ENCODE peak calls at places on chromosomes 1 and 21, in eight cellular contexts. One of them, this sample, is unnamed.

GRCh38 chr1:171803056-171803455 is 21.6 kb downstream of the METTL13 start:
- DNase-seq in BE2C: no peak
- DNase-seq in MCF 10A: peak
- DNase-seq in astrocyte of the spinal cord: no peak
- DNase-seq in fibroblast of lung: no peak
- DNase-seq in progenitor cell of endocrine pancreas: no peak
- DNase-seq in uterus: no peak
- DNase-seq in AG09319: peak
- DNase-seq in this sample: no peak

GRCh38 chr1:6222644-6223043 is 13.1 kb downstream of the ICMT start:
- DNase-seq in BE2C: no peak
- DNase-seq in MCF 10A: peak
- DNase-seq in astrocyte of the spinal cord: no peak
- DNase-seq in fibroblast of lung: peak
- DNase-seq in progenitor cell of endocrine pancreas: no peak
- DNase-seq in uterus: no peak
- DNase-seq in AG09319: no peak
- DNase-seq in this sample: no peak

GRCh38 chr1:189619682-189620332 is 857.9 kb downstream of the BRINP3 start:
- DNase-seq in BE2C: peak
- DNase-seq in MCF 10A: peak
- DNase-seq in astrocyte of the spinal cord: peak
- DNase-seq in fibroblast of lung: peak
- DNase-seq in progenitor cell of endocrine pancreas: no peak
- DNase-seq in uterus: no peak
- DNase-seq in AG09319: no peak
- DNase-seq in this sample: no peak

GRCh38 chr1:197998110-197998509 is 80.9 kb downstream of the LHX9 start:
- DNase-seq in BE2C: no peak
- DNase-seq in MCF 10A: no peak
- DNase-seq in astrocyte of the spinal cord: no peak
- DNase-seq in fibroblast of lung: no peak
- DNase-seq in progenitor cell of endocrine pancreas: no peak
- DNase-seq in uterus: no peak
- DNase-seq in AG09319: no peak
- DNase-seq in this sample: no peak

GRCh38 chr1:109149874-109150601 is 36.1 kb downstream of the ELAPOR1 start:
- DNase-seq in BE2C: no peak
- DNase-seq in MCF 10A: no peak
- DNase-seq in astrocyte of the spinal cord: no peak
- DNase-seq in fibroblast of lung: no peak
- DNase-seq in progenitor cell of endocrine pancreas: no peak
- DNase-seq in uterus: no peak
- DNase-seq in AG09319: no peak
- DNase-seq in this sample: no peak

GRCh38 chr1:37481289-37482003 is 7.1 kb downstream of the ZC3H12A start:
- DNase-seq in BE2C: no peak
- DNase-seq in MCF 10A: peak
- DNase-seq in astrocyte of the spinal cord: no peak
- DNase-seq in fibroblast of lung: no peak
- DNase-seq in progenitor cell of endocrine pancreas: no peak
- DNase-seq in uterus: no peak
- DNase-seq in AG09319: no peak
- DNase-seq in this sample: no peak

GRCh38 chr1:145706282-145706681 is 886 bp downstream of the PDZK1 start:
- DNase-seq in BE2C: no peak
- DNase-seq in MCF 10A: peak
- DNase-seq in astrocyte of the spinal cord: no peak
- DNase-seq in fibroblast of lung: peak
- DNase-seq in progenitor cell of endocrine pancreas: no peak
- DNase-seq in uterus: no peak
- DNase-seq in AG09319: no peak
- DNase-seq in this sample: no peak

GRCh38 chr1:209268479-209268878 is 315.0 kb upstream of the CAMK1G start:
- DNase-seq in BE2C: no peak
- DNase-seq in MCF 10A: no peak
- DNase-seq in astrocyte of the spinal cord: no peak
- DNase-seq in fibroblast of lung: no peak
- DNase-seq in progenitor cell of endocrine pancreas: no peak
- DNase-seq in uterus: no peak
- DNase-seq in AG09319: no peak
- DNase-seq in this sample: no peak

GRCh38 chr1:200316148-200316803 is 93.6 kb downstream of the ZNF281 start:
- DNase-seq in BE2C: no peak
- DNase-seq in MCF 10A: no peak
- DNase-seq in astrocyte of the spinal cord: no peak
- DNase-seq in fibroblast of lung: no peak
- DNase-seq in progenitor cell of endocrine pancreas: no peak
- DNase-seq in uterus: no peak
- DNase-seq in AG09319: no peak
- DNase-seq in this sample: peak

GRCh38 chr1:1780598-1781525 is 2.6 kb upstream of the NADK start:
- DNase-seq in BE2C: peak
- DNase-seq in MCF 10A: no peak
- DNase-seq in astrocyte of the spinal cord: no peak
- DNase-seq in fibroblast of lung: no peak
- DNase-seq in progenitor cell of endocrine pancreas: no peak
- DNase-seq in uterus: no peak
- DNase-seq in AG09319: no peak
- DNase-seq in this sample: no peak

GRCh38 chr1:107480548-107480947 is 339.7 kb downstream of the NTNG1 start:
- DNase-seq in BE2C: peak
- DNase-seq in MCF 10A: no peak
- DNase-seq in astrocyte of the spinal cord: peak
- DNase-seq in fibroblast of lung: peak
- DNase-seq in progenitor cell of endocrine pancreas: no peak
- DNase-seq in uterus: peak
- DNase-seq in AG09319: no peak
- DNase-seq in this sample: peak

GRCh38 chr1:1183221-1183747 is 9.6 kb downstream of the TTLL10 start:
- DNase-seq in BE2C: peak
- DNase-seq in MCF 10A: no peak
- DNase-seq in astrocyte of the spinal cord: no peak
- DNase-seq in fibroblast of lung: no peak
- DNase-seq in progenitor cell of endocrine pancreas: no peak
- DNase-seq in uterus: no peak
- DNase-seq in AG09319: no peak
- DNase-seq in this sample: peak

GRCh38 chr1:218485241-218485928 is 140.2 kb downstream of the TGFB2 start:
- DNase-seq in BE2C: no peak
- DNase-seq in MCF 10A: no peak
- DNase-seq in astrocyte of the spinal cord: no peak
- DNase-seq in fibroblast of lung: peak
- DNase-seq in progenitor cell of endocrine pancreas: no peak
- DNase-seq in uterus: no peak
- DNase-seq in AG09319: no peak
- DNase-seq in this sample: no peak

GRCh38 chr1:107404756-107405155 is 263.9 kb downstream of the NTNG1 start:
- DNase-seq in BE2C: no peak
- DNase-seq in MCF 10A: peak
- DNase-seq in astrocyte of the spinal cord: peak
- DNase-seq in fibroblast of lung: peak
- DNase-seq in progenitor cell of endocrine pancreas: no peak
- DNase-seq in uterus: no peak
- DNase-seq in AG09319: no peak
- DNase-seq in this sample: no peak

GRCh38 chr1:52531473-52531872 is 21.4 kb downstream of the TUT4 start:
- DNase-seq in BE2C: no peak
- DNase-seq in MCF 10A: no peak
- DNase-seq in astrocyte of the spinal cord: no peak
- DNase-seq in fibroblast of lung: no peak
- DNase-seq in progenitor cell of endocrine pancreas: no peak
- DNase-seq in uterus: no peak
- DNase-seq in AG09319: no peak
- DNase-seq in this sample: no peak

GRCh38 chr1:55216078-55216477 is 914 bp upstream of the USP24 start:
- DNase-seq in BE2C: no peak
- DNase-seq in MCF 10A: no peak
- DNase-seq in astrocyte of the spinal cord: no peak
- DNase-seq in fibroblast of lung: no peak
- DNase-seq in progenitor cell of endocrine pancreas: no peak
- DNase-seq in uterus: no peak
- DNase-seq in AG09319: no peak
- DNase-seq in this sample: no peak

GRCh38 chr1:210072891-210073509 is 135.0 kb downstream of the SYT14 start:
- DNase-seq in BE2C: no peak
- DNase-seq in MCF 10A: no peak
- DNase-seq in astrocyte of the spinal cord: no peak
- DNase-seq in fibroblast of lung: no peak
- DNase-seq in progenitor cell of endocrine pancreas: no peak
- DNase-seq in uterus: no peak
- DNase-seq in AG09319: no peak
- DNase-seq in this sample: no peak

GRCh38 chr1:2155788-2156187 is 38.8 kb downstream of the FAAP20 start:
- DNase-seq in BE2C: no peak
- DNase-seq in MCF 10A: no peak
- DNase-seq in astrocyte of the spinal cord: no peak
- DNase-seq in fibroblast of lung: no peak
- DNase-seq in progenitor cell of endocrine pancreas: no peak
- DNase-seq in uterus: no peak
- DNase-seq in AG09319: no peak
- DNase-seq in this sample: no peak

GRCh38 chr1:228546541-228547463 is 59.6 kb downstream of the RNF187 start:
- DNase-seq in BE2C: no peak
- DNase-seq in MCF 10A: no peak
- DNase-seq in astrocyte of the spinal cord: no peak
- DNase-seq in fibroblast of lung: no peak
- DNase-seq in progenitor cell of endocrine pancreas: no peak
- DNase-seq in uterus: no peak
- DNase-seq in AG09319: no peak
- DNase-seq in this sample: no peak

GRCh38 chr1:166933137-166933536 is 42.2 kb downstream of the ILDR2 start:
- DNase-seq in BE2C: no peak
- DNase-seq in MCF 10A: no peak
- DNase-seq in astrocyte of the spinal cord: no peak
- DNase-seq in fibroblast of lung: no peak
- DNase-seq in progenitor cell of endocrine pancreas: no peak
- DNase-seq in uterus: no peak
- DNase-seq in AG09319: no peak
- DNase-seq in this sample: no peak

GRCh38 chr1:111197598-111198289 is 2.7 kb downstream of the DENND2D start:
- DNase-seq in BE2C: peak
- DNase-seq in MCF 10A: peak
- DNase-seq in astrocyte of the spinal cord: no peak
- DNase-seq in fibroblast of lung: peak
- DNase-seq in progenitor cell of endocrine pancreas: no peak
- DNase-seq in uterus: no peak
- DNase-seq in AG09319: no peak
- DNase-seq in this sample: peak

GRCh38 chr1:14970799-14971141 is 182.8 kb upstream of the TMEM51 start:
- DNase-seq in BE2C: no peak
- DNase-seq in MCF 10A: no peak
- DNase-seq in astrocyte of the spinal cord: no peak
- DNase-seq in fibroblast of lung: peak
- DNase-seq in progenitor cell of endocrine pancreas: no peak
- DNase-seq in uterus: no peak
- DNase-seq in AG09319: no peak
- DNase-seq in this sample: no peak
- TF ChIP-seq CTCF in BE2C: no peak
- TF ChIP-seq CTCF in MCF 10A: no peak
- TF ChIP-seq CTCF in astrocyte of the spinal cord: no peak
- TF ChIP-seq CTCF in fibroblast of lung: no peak
- TF ChIP-seq CTCF in progenitor cell of endocrine pancreas: no peak
- TF ChIP-seq CTCF in uterus: no peak
- TF ChIP-seq CTCF in AG09319: no peak
- TF ChIP-seq CTCF in this sample: no peak

GRCh38 chr1:203733009-203733863 is 31.7 kb upstream of the LAX1 start:
- DNase-seq in BE2C: no peak
- DNase-seq in MCF 10A: no peak
- DNase-seq in astrocyte of the spinal cord: no peak
- DNase-seq in fibroblast of lung: no peak
- DNase-seq in progenitor cell of endocrine pancreas: no peak
- DNase-seq in uterus: no peak
- DNase-seq in AG09319: no peak
- DNase-seq in this sample: no peak
- TF ChIP-seq CTCF in BE2C: no peak
- TF ChIP-seq CTCF in MCF 10A: no peak
- TF ChIP-seq CTCF in astrocyte of the spinal cord: no peak
- TF ChIP-seq CTCF in fibroblast of lung: no peak
- TF ChIP-seq CTCF in progenitor cell of endocrine pancreas: no peak
- TF ChIP-seq CTCF in uterus: no peak
- TF ChIP-seq CTCF in AG09319: no peak
- TF ChIP-seq CTCF in this sample: no peak

GRCh38 chr21:39180429-39181019 is 2.7 kb downstream of the PSMG1 start:
- DNase-seq in BE2C: no peak
- DNase-seq in MCF 10A: peak
- DNase-seq in astrocyte of the spinal cord: no peak
- DNase-seq in fibroblast of lung: no peak
- DNase-seq in progenitor cell of endocrine pancreas: no peak
- DNase-seq in uterus: no peak
- DNase-seq in AG09319: no peak
- DNase-seq in this sample: no peak
- TF ChIP-seq CTCF in BE2C: no peak
- TF ChIP-seq CTCF in MCF 10A: peak
- TF ChIP-seq CTCF in astrocyte of the spinal cord: peak
- TF ChIP-seq CTCF in fibroblast of lung: no peak
- TF ChIP-seq CTCF in progenitor cell of endocrine pancreas: peak
- TF ChIP-seq CTCF in uterus: no peak
- TF ChIP-seq CTCF in AG09319: no peak
- TF ChIP-seq CTCF in this sample: no peak

GRCh38 chr1:156444407-156445001 is 56.1 kb downstream of the MEF2D start:
- DNase-seq in BE2C: peak
- DNase-seq in MCF 10A: peak
- DNase-seq in astrocyte of the spinal cord: no peak
- DNase-seq in fibroblast of lung: peak
- DNase-seq in progenitor cell of endocrine pancreas: no peak
- DNase-seq in uterus: no peak
- DNase-seq in AG09319: no peak
- DNase-seq in this sample: peak
- TF ChIP-seq CTCF in BE2C: peak
- TF ChIP-seq CTCF in MCF 10A: peak
- TF ChIP-seq CTCF in astrocyte of the spinal cord: peak
- TF ChIP-seq CTCF in fibroblast of lung: peak
- TF ChIP-seq CTCF in progenitor cell of endocrine pancreas: peak
- TF ChIP-seq CTCF in uterus: no peak
- TF ChIP-seq CTCF in AG09319: peak
- TF ChIP-seq CTCF in this sample: peak

DNA sequence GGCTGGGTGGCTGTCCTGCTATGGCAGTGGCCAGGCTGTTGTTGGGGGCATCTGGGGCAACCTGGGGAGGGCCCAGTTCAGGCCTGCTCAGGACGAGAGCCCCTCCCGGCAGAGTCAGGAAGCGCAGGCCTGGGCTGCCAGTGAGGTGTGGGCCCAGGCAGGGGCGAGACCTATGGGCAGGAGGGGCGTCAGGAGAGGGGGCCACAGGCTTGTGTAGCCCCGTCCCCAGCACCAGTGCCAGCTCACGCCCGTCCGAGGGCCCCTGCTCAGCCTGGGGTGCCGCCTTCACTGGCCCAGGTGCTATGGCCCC is 28.1 kb downstream of the ARHGEF16 start:
- DNase-seq in BE2C: no peak
- DNase-seq in MCF 10A: no peak
- DNase-seq in astrocyte of the spinal cord: no peak
- DNase-seq in fibroblast of lung: no peak
- DNase-seq in progenitor cell of endocrine pancreas: no peak
- DNase-seq in uterus: no peak
- DNase-seq in AG09319: no peak
- DNase-seq in this sample: no peak
- TF ChIP-seq CTCF in BE2C: no peak
- TF ChIP-seq CTCF in MCF 10A: peak
- TF ChIP-seq CTCF in astrocyte of the spinal cord: no peak
- TF ChIP-seq CTCF in fibroblast of lung: no peak
- TF ChIP-seq CTCF in progenitor cell of endocrine pancreas: no peak
- TF ChIP-seq CTCF in uterus: no peak
- TF ChIP-seq CTCF in AG09319: no peak
- TF ChIP-seq CTCF in this sample: no peak